ENCODE peak calls at places on chromosomes 1 and 21, in seven cellular contexts. Z, W, Y, E, H, M and U are unnamed samples.

GRCh38 chr1:177800386-177801058 is 169.3 kb downstream of the SEC16B start:
- DNase-seq in Z (no peak), W (peak), Y (peak), E (no peak), H (no peak), M (no peak), U (no peak)

GRCh38 chr1:53107570-53108322 is 34.7 kb downstream of the SLC1A7 start:
- DNase-seq in Z (no peak), W (no peak), Y (no peak), E (no peak), H (no peak), M (peak), U (peak)

GRCh38 chr1:192557841-192558595 is 17.6 kb upstream of the RGS1 start:
- DNase-seq in Z (no peak), W (no peak), Y (peak), E (no peak), H (no peak), M (no peak), U (peak)

GRCh38 chr1:36366091-36366661 is 19.5 kb downstream of the STK40 start:
- DNase-seq in Z (no peak), W (no peak), Y (no peak), E (no peak), H (peak), M (no peak), U (no peak)

GRCh38 chr1:10663668-10664035 is 132.8 kb downstream of the CASZ1 start:
- DNase-seq in Z (peak), W (no peak), Y (no peak), E (peak), H (peak), M (peak), U (no peak)

GRCh38 chr1:1348420-1349255 is 580 bp downstream of the DVL1 start:
- DNase-seq in Z (no peak), W (peak), Y (peak), E (peak), H (peak), M (no peak), U (peak)

GRCh38 chr1:214124915-214125314 is 137.1 kb downstream of the PROX1 start:
- DNase-seq in Z (no peak), W (no peak), Y (no peak), E (no peak), H (no peak), M (no peak), U (no peak)

GRCh38 chr1:180515857-180516388 is 13.5 kb upstream of the ACBD6 start:
- DNase-seq in Z (peak), W (peak), Y (peak), E (peak), H (peak), M (peak), U (peak)

GRCh38 chr1:11929849-11930248 is 3.6 kb upstream of the KIAA2013 start:
- DNase-seq in Z (peak), W (peak), Y (peak), E (peak), H (no peak), M (peak), U (peak)

GRCh38 chr21:26784974-26785373 is 60.2 kb downstream of the ADAMTS1 start:
- DNase-seq in Z (no peak), W (no peak), Y (no peak), E (no peak), H (no peak), M (no peak), U (no peak)

GRCh38 chr1:40884055-40884795 is 22.1 kb upstream of the CITED4 start:
- DNase-seq in Z (no peak), W (no peak), Y (no peak), E (no peak), H (peak), M (no peak), U (no peak)

GRCh38 chr1:20847619-20848080 is 60.5 kb upstream of the HP1BP3 start:
- DNase-seq in Z (no peak), W (no peak), Y (peak), E (no peak), H (no peak), M (no peak), U (peak)

GRCh38 chr1:76482272-76482671 is 385.0 kb upstream of the ST6GALNAC5 start:
- DNase-seq in Z (no peak), W (no peak), Y (no peak), E (no peak), H (no peak), M (no peak), U (no peak)

GRCh38 chr1:76231320-76231719 is 156.8 kb downstream of the ST6GALNAC3 start:
- DNase-seq in Z (no peak), W (no peak), Y (no peak), E (no peak), H (no peak), M (no peak), U (no peak)

GRCh38 chr21:15775981-15776380 is 46.2 kb downstream of the USP25 start:
- DNase-seq in Z (no peak), W (no peak), Y (peak), E (no peak), H (no peak), M (no peak), U (peak)

GRCh38 chr1:29824478-29825273 is 588.4 kb downstream of the PTPRU start:
- DNase-seq in Z (no peak), W (no peak), Y (no peak), E (no peak), H (no peak), M (no peak), U (no peak)

GRCh38 chr1:93489756-93490155 is 41.8 kb downstream of the FNBP1L start:
- DNase-seq in Z (no peak), W (no peak), Y (peak), E (no peak), H (no peak), M (no peak), U (peak)

GRCh38 chr21:43312751-43313169 is 114.2 kb downstream of the SIK1 start:
- DNase-seq in Z (peak), W (peak), Y (no peak), E (no peak), H (peak), M (no peak), U (no peak)

GRCh38 chr1:57826535-57826934 is 402.7 kb upstream of the DAB1 start:
- DNase-seq in Z (no peak), W (no peak), Y (no peak), E (peak), H (no peak), M (no peak), U (no peak)

GRCh38 chr1:117147856-117148588 is 26.5 kb upstream of the TRIM45 start:
- DNase-seq in Z (no peak), W (no peak), Y (peak), E (no peak), H (no peak), M (peak), U (peak)

GRCh38 chr1:205571747-205572146 is 60.1 kb downstream of the ELK4 start:
- DNase-seq in Z (peak), W (no peak), Y (no peak), E (no peak), H (no peak), M (no peak), U (no peak)

GRCh38 chr1:221806236-221806635 is 64.3 kb upstream of the DUSP10 start:
- DNase-seq in Z (no peak), W (no peak), Y (no peak), E (no peak), H (no peak), M (no peak), U (no peak)

GRCh38 chr1:111553199-111553598 is 49.8 kb upstream of the ADORA3 start:
- DNase-seq in Z (no peak), W (no peak), Y (peak), E (no peak), H (no peak), M (no peak), U (peak)

GRCh38 chr21:37787456-37787855 is 128.8 kb downstream of the KCNJ6 start:
- DNase-seq in Z (no peak), W (no peak), Y (peak), E (no peak), H (no peak), M (no peak), U (peak)

GRCh38 chr1:94738371-94738770 is 81.8 kb upstream of the SLC44A3 start:
- DNase-seq in Z (no peak), W (no peak), Y (no peak), E (no peak), H (no peak), M (no peak), U (no peak)
- TF ChIP-seq CTCF in Z (no peak), W (no peak), Y (no peak), E (no peak), H (no peak), M (no peak), U (no peak)

GRCh38 chr21:45299026-45299863 is 11.6 kb upstream of the POFUT2 start:
- DNase-seq in Z (no peak), W (no peak), Y (no peak), E (peak), H (no peak), M (no peak), U (no peak)

GRCh38 chr21:45297329-45297728 is 9.6 kb upstream of the POFUT2 start:
- DNase-seq in Z (peak), W (no peak), Y (no peak), E (peak), H (no peak), M (no peak), U (no peak)

GRCh38 chr21:45295576-45296365 is 8.1 kb upstream of the POFUT2 start:
- DNase-seq in Z (peak), W (no peak), Y (no peak), E (peak), H (no peak), M (no peak), U (no peak)

GRCh38 chr21:45296638-45297037 is 8.9 kb upstream of the POFUT2 start:
- DNase-seq in Z (peak), W (no peak), Y (no peak), E (no peak), H (no peak), M (no peak), U (no peak)

DNA sequence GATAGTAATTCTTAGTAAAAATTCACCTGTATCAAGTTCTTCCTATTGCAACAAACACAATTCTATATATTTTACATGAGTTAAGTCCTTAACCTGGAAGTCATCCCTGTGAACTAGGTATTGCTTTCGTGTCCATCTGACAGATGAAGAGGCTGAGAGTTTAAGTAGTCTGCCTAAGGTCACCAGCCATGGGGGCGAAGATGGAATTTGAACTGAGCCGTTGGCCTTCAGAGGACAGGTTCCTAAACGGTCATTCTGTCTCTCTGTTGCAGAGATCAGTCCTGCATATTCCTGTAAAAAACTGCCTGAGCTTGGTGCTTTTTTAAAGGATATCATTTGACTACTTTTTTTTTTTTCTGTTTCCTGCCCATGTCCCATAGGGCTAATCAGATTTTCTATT is 10.2 kb upstream of the POFUT2 start:
- DNase-seq in Z (no peak), W (no peak), Y (no peak), E (no peak), H (no peak), M (no peak), U (no peak)
- H3K4me3 ChIP-seq in Z (no peak), W (no peak), Y (no peak), E (no peak), H (no peak), M (no peak), U (no peak)

GRCh38 chr1:63368131-63368530 is 704 bp downstream of the ALG6 start:
- DNase-seq in Z (no peak), W (peak), Y (no peak), E (no peak), H (peak), M (no peak), U (peak)
- TF ChIP-seq CTCF in Z (no peak), W (no peak), Y (no peak), E (no peak), H (no peak), M (no peak), U (no peak)

GRCh38 chr21:36750579-36750959 is 51.7 kb downstream of the SIM2 start:
- DNase-seq in Z (no peak), W (no peak), Y (no peak), E (no peak), H (no peak), M (no peak), U (no peak)

GRCh38 chr21:36747114-36747814 is 48.3 kb downstream of the SIM2 start:
- DNase-seq in Z (no peak), W (peak), Y (no peak), E (no peak), H (peak), M (no peak), U (no peak)

GRCh38 chr21:36747815-36748381 is 49.0 kb downstream of the SIM2 start:
- DNase-seq in Z (peak), W (no peak), Y (no peak), E (peak), H (peak), M (no peak), U (no peak)

GRCh38 chr21:36751383-36751782 is 52.5 kb downstream of the SIM2 start:
- DNase-seq in Z (no peak), W (no peak), Y (no peak), E (no peak), H (peak), M (no peak), U (no peak)

DNA sequence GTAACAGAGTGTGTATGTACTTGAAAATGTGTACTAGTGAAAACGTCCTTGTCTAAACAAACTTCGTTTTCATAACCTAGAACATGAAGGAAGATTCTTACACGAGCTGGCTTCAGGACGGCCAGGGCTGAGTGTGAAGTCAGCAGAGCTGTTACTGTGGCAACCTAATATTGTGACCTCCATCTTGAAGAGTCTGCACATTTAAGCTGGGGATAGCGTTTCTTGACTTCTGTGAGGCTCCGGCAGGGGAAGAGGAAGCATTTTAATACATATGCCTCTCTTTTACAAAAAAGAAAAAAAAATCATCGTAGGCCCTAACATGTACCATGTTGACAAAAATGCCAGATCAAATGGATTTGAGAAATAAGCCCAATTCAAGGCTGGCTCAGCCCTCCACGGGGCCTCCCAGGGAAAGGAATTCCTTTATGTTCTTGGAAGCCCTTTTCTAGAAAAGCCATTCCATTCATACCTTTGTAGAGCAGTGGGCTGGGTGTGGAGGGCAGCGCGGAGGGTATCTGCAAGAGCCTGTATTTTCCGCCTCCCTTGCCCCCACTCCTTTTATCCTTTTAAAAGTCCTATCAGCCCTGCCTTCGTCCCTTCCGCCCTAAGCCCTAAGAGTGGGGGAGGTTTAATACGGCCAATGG is 51.1 kb downstream of the SIM2 start:
- DNase-seq in Z (no peak), W (no peak), Y (no peak), E (no peak), H (peak), M (no peak), U (no peak)
- H3K4me3 ChIP-seq in Z (no peak), W (no peak), Y (no peak), E (no peak), H (peak), M (no peak), U (no peak)

DNA sequence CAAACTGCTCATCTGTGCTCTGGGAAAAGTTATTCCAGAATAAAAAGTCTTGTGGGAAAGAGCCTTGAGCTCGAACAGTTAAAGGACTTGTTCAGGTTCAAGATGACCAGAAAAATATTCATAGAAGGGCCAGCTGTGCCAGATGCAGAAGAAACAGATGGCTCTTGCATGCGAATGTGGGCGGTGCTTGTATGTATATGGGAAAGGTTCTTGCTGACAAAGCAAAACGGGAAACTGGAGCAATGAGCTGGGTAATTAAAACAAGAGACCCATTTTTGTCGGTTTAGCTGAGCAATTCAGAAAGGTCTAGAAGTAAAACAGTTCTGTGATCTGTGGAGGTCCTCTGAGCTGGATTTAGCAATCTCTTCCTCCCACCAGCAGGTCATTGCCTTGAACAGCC is 107.2 kb upstream of the MARK1 start:
- DNase-seq in Z (no peak), W (no peak), Y (no peak), E (no peak), H (no peak), M (no peak), U (no peak)
- TF ChIP-seq CTCF in Z (no peak), W (no peak), Y (no peak), E (no peak), H (no peak), M (no peak), U (no peak)